ENCODE peak calls at places on chromosomes 12 and 14, in six cellular contexts. One of them, this sample, is unnamed.

GRCh38 chr14:34649344-34649743 is 19.4 kb upstream of the SNX6 start:
- DNase-seq in MM.1S: no peak
- DNase-seq in lung: no peak
- DNase-seq in uterus: no peak
- DNase-seq in cardiac fibroblast: peak
- DNase-seq in kidney epithelial cell: no peak
- DNase-seq in this sample: peak

GRCh38 chr14:105173901-105174894 is 5.6 kb upstream of the JAG2 start:
- DNase-seq in MM.1S: no peak
- DNase-seq in kidney epithelial cell: no peak
- DNase-seq in cardiac fibroblast: no peak
- DNase-seq in lung: no peak
- DNase-seq in uterus: no peak
- DNase-seq in this sample: no peak

GRCh38 chr12:86367137-86367536 is 110.9 kb upstream of the MGAT4C start:
- DNase-seq in MM.1S: no peak
- DNase-seq in cardiac fibroblast: peak
- DNase-seq in uterus: no peak
- DNase-seq in lung: no peak
- DNase-seq in kidney epithelial cell: no peak
- DNase-seq in this sample: no peak

GRCh38 chr12:67811437-67812361 is 163.2 kb downstream of the DYRK2 start:
- DNase-seq in cardiac fibroblast: peak
- DNase-seq in kidney epithelial cell: peak
- DNase-seq in uterus: no peak
- DNase-seq in MM.1S: no peak
- DNase-seq in lung: no peak
- DNase-seq in this sample: peak

GRCh38 chr14:33909380-33910084 is 41.3 kb downstream of the EGLN3 start:
- DNase-seq in cardiac fibroblast: no peak
- DNase-seq in kidney epithelial cell: no peak
- DNase-seq in MM.1S: no peak
- DNase-seq in uterus: no peak
- DNase-seq in lung: no peak
- DNase-seq in this sample: no peak

GRCh38 chr12:27733052-27733656 is 22.5 kb downstream of the MRPS35 start:
- DNase-seq in MM.1S: peak
- DNase-seq in lung: no peak
- DNase-seq in cardiac fibroblast: peak
- DNase-seq in uterus: peak
- DNase-seq in kidney epithelial cell: no peak
- DNase-seq in this sample: peak

GRCh38 chr12:110762891-110763290 is 20.2 kb upstream of the PPP1CC start:
- DNase-seq in uterus: no peak
- DNase-seq in cardiac fibroblast: no peak
- DNase-seq in kidney epithelial cell: no peak
- DNase-seq in lung: no peak
- DNase-seq in MM.1S: no peak
- DNase-seq in this sample: no peak

GRCh38 chr12:76329163-76329562 is 19.1 kb downstream of the BBS10 start:
- DNase-seq in cardiac fibroblast: peak
- DNase-seq in kidney epithelial cell: no peak
- DNase-seq in MM.1S: no peak
- DNase-seq in lung: no peak
- DNase-seq in uterus: no peak
- DNase-seq in this sample: no peak

GRCh38 chr12:41067941-41068645 is 120.0 kb upstream of the PDZRN4 start:
- DNase-seq in cardiac fibroblast: no peak
- DNase-seq in lung: no peak
- DNase-seq in kidney epithelial cell: no peak
- DNase-seq in uterus: no peak
- DNase-seq in MM.1S: peak
- DNase-seq in this sample: no peak

GRCh38 chr12:72274926-72275325 is 2.8 kb downstream of the TRHDE start:
- DNase-seq in kidney epithelial cell: no peak
- DNase-seq in cardiac fibroblast: peak
- DNase-seq in uterus: peak
- DNase-seq in MM.1S: no peak
- DNase-seq in lung: no peak
- DNase-seq in this sample: no peak

GRCh38 chr14:51430600-51430999 is 190.6 kb downstream of the TMX1 start:
- DNase-seq in lung: no peak
- DNase-seq in cardiac fibroblast: peak
- DNase-seq in uterus: no peak
- DNase-seq in kidney epithelial cell: no peak
- DNase-seq in MM.1S: no peak
- DNase-seq in this sample: no peak

GRCh38 chr14:51431741-51432140 is 191.7 kb downstream of the TMX1 start:
- DNase-seq in lung: no peak
- DNase-seq in uterus: no peak
- DNase-seq in kidney epithelial cell: no peak
- DNase-seq in MM.1S: no peak
- DNase-seq in cardiac fibroblast: no peak
- DNase-seq in this sample: no peak

GRCh38 chr14:51428981-51429380 is 188.9 kb downstream of the TMX1 start:
- DNase-seq in cardiac fibroblast: no peak
- DNase-seq in MM.1S: no peak
- DNase-seq in uterus: no peak
- DNase-seq in lung: no peak
- DNase-seq in kidney epithelial cell: no peak
- DNase-seq in this sample: no peak

GRCh38 chr14:51431033-51431709 is 191.1 kb downstream of the TMX1 start:
- DNase-seq in cardiac fibroblast: no peak
- DNase-seq in uterus: no peak
- DNase-seq in MM.1S: no peak
- DNase-seq in kidney epithelial cell: no peak
- DNase-seq in lung: no peak
- DNase-seq in this sample: no peak

DNA sequence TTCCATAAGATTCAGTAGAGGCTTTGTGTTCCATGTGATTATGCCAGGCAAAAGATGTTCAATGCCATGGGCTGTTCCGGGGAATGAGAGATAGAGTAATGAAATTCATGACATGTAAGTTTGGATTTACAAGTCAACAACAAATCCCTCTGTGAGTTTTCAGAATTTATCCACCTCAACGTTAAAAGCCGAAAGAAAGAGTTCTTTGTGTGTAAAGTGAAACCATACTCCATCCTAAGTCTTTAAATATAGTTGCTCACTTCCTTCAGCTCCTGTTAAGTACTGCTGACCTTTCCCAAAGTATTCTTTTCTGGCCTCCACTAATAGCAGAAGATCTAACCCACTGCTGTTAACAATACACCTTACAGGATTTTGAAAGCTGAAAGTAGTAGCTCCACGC is 190.0 kb downstream of the TMX1 start:
- DNase-seq in MM.1S: no peak
- DNase-seq in lung: no peak
- DNase-seq in uterus: no peak
- DNase-seq in kidney epithelial cell: no peak
- DNase-seq in cardiac fibroblast: no peak
- DNase-seq in this sample: no peak
- H3K4me3 ChIP-seq in MM.1S: no peak
- H3K4me3 ChIP-seq in lung: no peak
- H3K4me3 ChIP-seq in uterus: no peak
- H3K4me3 ChIP-seq in kidney epithelial cell: no peak
- H3K4me3 ChIP-seq in cardiac fibroblast: no peak
- H3K4me3 ChIP-seq in this sample: no peak

GRCh38 chr12:62263956-62264355 is 3.8 kb downstream of the USP15 start:
- DNase-seq in uterus: no peak
- DNase-seq in cardiac fibroblast: no peak
- DNase-seq in MM.1S: no peak
- DNase-seq in kidney epithelial cell: no peak
- DNase-seq in lung: no peak
- DNase-seq in this sample: no peak

GRCh38 chr12:62259311-62259992 is 752 bp upstream of the USP15 start:
- DNase-seq in lung: no peak
- DNase-seq in kidney epithelial cell: no peak
- DNase-seq in uterus: no peak
- DNase-seq in cardiac fibroblast: no peak
- DNase-seq in MM.1S: peak
- DNase-seq in this sample: no peak

GRCh38 chr12:62259993-62260732 is at the start of gene USP15:
- DNase-seq in kidney epithelial cell: peak
- DNase-seq in lung: peak
- DNase-seq in uterus: peak
- DNase-seq in MM.1S: peak
- DNase-seq in cardiac fibroblast: peak
- DNase-seq in this sample: peak

GRCh38 chr12:62260733-62261683 is 804 bp downstream of the USP15 start:
- DNase-seq in uterus: no peak
- DNase-seq in lung: peak
- DNase-seq in kidney epithelial cell: peak
- DNase-seq in MM.1S: peak
- DNase-seq in cardiac fibroblast: peak
- DNase-seq in this sample: peak

GRCh38 chr12:62261876-62262275 is 1.7 kb downstream of the USP15 start:
- DNase-seq in uterus: no peak
- DNase-seq in MM.1S: no peak
- DNase-seq in cardiac fibroblast: no peak
- DNase-seq in kidney epithelial cell: no peak
- DNase-seq in lung: no peak
- DNase-seq in this sample: no peak
- H3K4me3 ChIP-seq in uterus: no peak
- H3K4me3 ChIP-seq in MM.1S: peak
- H3K4me3 ChIP-seq in cardiac fibroblast: peak
- H3K4me3 ChIP-seq in kidney epithelial cell: no peak
- H3K4me3 ChIP-seq in lung: no peak
- H3K4me3 ChIP-seq in this sample: peak

GRCh38 chr12:130160306-130160705 is 2.0 kb upstream of the FZD10 start:
- DNase-seq in kidney epithelial cell: no peak
- DNase-seq in lung: no peak
- DNase-seq in uterus: no peak
- DNase-seq in MM.1S: no peak
- DNase-seq in cardiac fibroblast: no peak
- DNase-seq in this sample: no peak
- H3K4me3 ChIP-seq in kidney epithelial cell: no peak
- H3K4me3 ChIP-seq in lung: no peak
- H3K4me3 ChIP-seq in uterus: no peak
- H3K4me3 ChIP-seq in MM.1S: no peak
- H3K4me3 ChIP-seq in cardiac fibroblast: no peak
- H3K4me3 ChIP-seq in this sample: no peak

GRCh38 chr14:64952598-64953309 is 10.2 kb upstream of the GPX2 start:
- DNase-seq in cardiac fibroblast: no peak
- DNase-seq in kidney epithelial cell: no peak
- DNase-seq in lung: no peak
- DNase-seq in uterus: no peak
- DNase-seq in MM.1S: no peak
- DNase-seq in this sample: no peak
- H3K4me3 ChIP-seq in cardiac fibroblast: no peak
- H3K4me3 ChIP-seq in kidney epithelial cell: no peak
- H3K4me3 ChIP-seq in lung: no peak
- H3K4me3 ChIP-seq in uterus: no peak
- H3K4me3 ChIP-seq in MM.1S: no peak
- H3K4me3 ChIP-seq in this sample: no peak